ENCODE peak calls at places on chromosomes 7 and 10, in five cellular contexts. D is body of pancreas, B is HCT116, S is hepatocyte, Y is heart left ventricle. G is an unnamed sample. For H3K27me3, the result is how much of the 10 kb centered on the place peaks cover.

GRCh38 chr10:90289037-90289436 is 568.8 kb downstream of the HTR7 start:
- DNase-seq in D (peak), B (no peak), S (no peak), Y (no peak), G (no peak)

GRCh38 chr7:43385309-43385680 is 197.6 kb upstream of the STK17A start:
- DNase-seq in D (no peak), B (no peak), S (no peak), Y (no peak), G (no peak)

GRCh38 chr7:47610506-47611044 is 28.7 kb upstream of the TNS3 start:
- DNase-seq in D (peak), B (no peak), S (peak), Y (no peak), G (no peak)

GRCh38 chr7:16026253-16027020 is 340.0 kb upstream of the MEOX2 start:
- DNase-seq in D (no peak), B (no peak), S (no peak), Y (peak), G (no peak)

GRCh38 chr7:17497549-17498193 is 199.2 kb downstream of the AHR start:
- DNase-seq in D (no peak), B (no peak), S (no peak), Y (no peak), G (peak)

GRCh38 chr7:582931-583330 is 63.3 kb upstream of the PDGFA start:
- DNase-seq in D (no peak), B (no peak), S (no peak), Y (no peak), G (no peak)

GRCh38 chr7:136923111-136923510 is 54.7 kb downstream of the CHRM2 start:
- DNase-seq in D (no peak), B (no peak), S (no peak), Y (no peak), G (no peak)

GRCh38 chr7:145106001-145106400 is 270.1 kb upstream of the TPK1 start:
- DNase-seq in D (no peak), B (no peak), S (peak), Y (no peak), G (no peak)

GRCh38 chr7:117830422-117830954 is 42.8 kb downstream of the CTTNBP2 start:
- DNase-seq in D (peak), B (no peak), S (no peak), Y (no peak), G (no peak)

GRCh38 chr7:109335951-109336350 is 766.3 kb downstream of the DNAJB9 start:
- DNase-seq in D (no peak), B (no peak), S (no peak), Y (no peak), G (no peak)

GRCh38 chr10:90560331-90560730 is 297.5 kb downstream of the HTR7 start:
- DNase-seq in D (no peak), B (no peak), S (no peak), Y (no peak), G (no peak)

GRCh38 chr10:33116293-33116697 is 158.3 kb upstream of the ITGB1 start:
- DNase-seq in D (peak), B (peak), S (peak), Y (no peak), G (peak)

GRCh38 chr7:148963583-148964509 is 64.5 kb downstream of the PDIA4 start:
- DNase-seq in D (no peak), B (no peak), S (no peak), Y (no peak), G (peak)

GRCh38 chr10:24128066-24128751 is 80.7 kb upstream of the KIAA1217 start:
- DNase-seq in D (no peak), B (no peak), S (peak), Y (no peak), G (no peak)

GRCh38 chr7:66418537-66418936 is 210.1 kb upstream of the KCTD7 start:
- DNase-seq in D (no peak), B (no peak), S (no peak), Y (no peak), G (no peak)

GRCh38 chr7:49530481-49530880 is 243.0 kb upstream of the VWC2 start:
- DNase-seq in D (no peak), B (no peak), S (no peak), Y (no peak), G (no peak)

GRCh38 chr7:159042084-159042483 is 102.6 kb downstream of the VIPR2 start:
- DNase-seq in D (no peak), B (no peak), S (no peak), Y (no peak), G (no peak)

GRCh38 chr7:159038066-159038465 is 106.6 kb downstream of the VIPR2 start:
- DNase-seq in D (no peak), B (no peak), S (no peak), Y (no peak), G (no peak)

GRCh38 chr7:159039716-159040115 is 105.0 kb downstream of the VIPR2 start:
- DNase-seq in D (no peak), B (no peak), S (no peak), Y (no peak), G (no peak)

GRCh38 chr7:159040912-159041711 is 103.6 kb downstream of the VIPR2 start:
- DNase-seq in D (no peak), B (no peak), S (no peak), Y (no peak), G (no peak)

DNA sequence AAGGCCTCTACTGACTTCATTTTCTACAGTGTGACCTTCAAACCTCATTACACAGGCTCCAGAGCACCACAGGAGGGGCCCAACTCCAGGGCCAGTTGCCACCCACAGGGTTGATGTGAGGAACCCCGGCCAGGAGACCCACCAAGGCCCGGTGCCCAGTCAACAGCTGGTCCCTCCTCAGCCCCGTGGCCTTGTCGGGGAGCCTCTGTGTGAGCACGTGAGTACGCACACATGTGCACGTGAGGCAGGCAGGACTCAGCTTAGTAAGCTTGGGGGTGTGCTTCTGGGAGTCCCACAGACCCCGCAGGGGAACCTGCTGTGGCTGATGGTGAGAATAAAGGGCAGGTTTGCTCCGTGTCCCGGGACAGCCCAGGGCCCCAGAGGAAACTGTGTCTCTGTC is 104.5 kb downstream of the VIPR2 start:
- DNase-seq in D (no peak), B (no peak), S (no peak), Y (no peak), G (no peak)
- H3K27me3 ChIP-seq in D (under half), B (under half), S (under half), Y (under half), G (under half)

GRCh38 chr10:132970641-132971438 is 28.5 kb upstream of the CFAP46 start:
- DNase-seq in D (no peak), B (no peak), S (no peak), Y (no peak), G (no peak)

GRCh38 chr10:132973903-132974241 is 31.5 kb upstream of the CFAP46 start:
- DNase-seq in D (no peak), B (no peak), S (no peak), Y (no peak), G (no peak)

GRCh38 chr10:132972986-132973902 is 30.9 kb upstream of the CFAP46 start:
- DNase-seq in D (no peak), B (no peak), S (no peak), Y (no peak), G (no peak)

GRCh38 chr10:132971448-132972148 is 29.2 kb upstream of the CFAP46 start:
- DNase-seq in D (no peak), B (no peak), S (no peak), Y (no peak), G (peak)

GRCh38 chr10:132972149-132972985 is 30.0 kb upstream of the CFAP46 start:
- DNase-seq in D (no peak), B (no peak), S (no peak), Y (no peak), G (no peak)
- H3K27me3 ChIP-seq in D (under half), B (under half), S (under half), Y (half or more), G (under half)

GRCh38 chr7:32323687-32324086 is 166.5 kb downstream of the LSM5 start:
- DNase-seq in D (no peak), B (no peak), S (no peak), Y (no peak), G (no peak)
- H3K27me3 ChIP-seq in D (under half), B (half or more), S (under half), Y (under half), G (under half)

GRCh38 chr7:32298403-32299132 is 191.6 kb downstream of the LSM5 start:
- DNase-seq in D (no peak), B (no peak), S (peak), Y (no peak), G (peak)
- H3K27me3 ChIP-seq in D (under half), B (under half), S (half or more), Y (under half), G (half or more)

DNA sequence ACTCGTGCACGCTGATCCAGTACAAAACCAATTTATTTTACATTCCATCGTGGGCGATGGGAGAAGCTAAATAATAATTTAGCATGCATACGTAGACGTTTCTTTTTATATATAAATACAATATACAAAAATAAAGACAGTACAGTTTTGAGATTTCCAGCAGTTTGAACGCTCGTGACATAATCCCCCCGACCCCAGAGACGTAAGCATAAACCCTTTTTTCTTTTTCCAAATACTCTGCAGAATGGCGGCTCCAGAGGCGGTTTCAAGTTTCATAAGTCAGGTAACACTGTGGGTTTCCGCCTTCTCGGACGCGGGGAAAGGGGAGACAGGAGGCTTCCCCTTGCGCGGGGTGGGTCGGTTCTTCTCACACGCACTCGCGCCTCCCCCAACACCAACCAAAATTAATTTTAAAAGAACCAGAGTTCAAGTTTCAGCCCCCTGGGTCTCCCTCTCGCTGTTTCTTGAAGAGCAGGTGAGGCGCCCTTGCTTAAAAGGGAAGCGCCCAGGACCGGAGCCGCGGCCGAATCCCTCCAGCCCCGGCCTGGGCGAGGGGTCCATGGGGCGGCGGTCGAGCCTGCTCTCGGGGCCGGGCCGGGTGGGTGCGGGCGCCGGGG is 5.5 kb downstream of the MNX1 start:
- DNase-seq in D (no peak), B (no peak), S (no peak), Y (no peak), G (peak)
- H3K27me3 ChIP-seq in D (under half), B (under half), S (half or more), Y (half or more), G (half or more)

DNA sequence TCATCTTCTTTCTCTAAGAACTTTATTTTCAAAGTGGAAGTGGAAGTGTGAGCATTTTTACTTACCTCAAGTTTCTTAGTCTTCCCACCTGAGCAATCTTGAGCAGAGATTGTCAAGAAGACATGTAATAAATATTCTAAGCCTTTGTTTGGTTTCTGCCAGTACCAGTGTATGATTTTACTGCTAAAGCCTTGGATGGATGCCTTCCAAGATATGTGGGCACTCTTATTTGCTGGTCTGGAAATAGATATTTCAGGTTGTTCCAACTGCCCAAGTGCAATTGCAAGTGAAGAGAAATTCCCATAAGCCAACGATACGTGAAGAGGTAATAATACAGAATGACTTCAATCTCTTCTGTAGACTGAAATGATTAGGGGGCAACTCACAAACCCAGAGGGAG is 18.2 kb upstream of the TARP start:
- DNase-seq in D (no peak), B (no peak), S (no peak), Y (no peak), G (no peak)
- H3K27me3 ChIP-seq in D (under half), B (under half), S (under half), Y (under half), G (under half)

DNA sequence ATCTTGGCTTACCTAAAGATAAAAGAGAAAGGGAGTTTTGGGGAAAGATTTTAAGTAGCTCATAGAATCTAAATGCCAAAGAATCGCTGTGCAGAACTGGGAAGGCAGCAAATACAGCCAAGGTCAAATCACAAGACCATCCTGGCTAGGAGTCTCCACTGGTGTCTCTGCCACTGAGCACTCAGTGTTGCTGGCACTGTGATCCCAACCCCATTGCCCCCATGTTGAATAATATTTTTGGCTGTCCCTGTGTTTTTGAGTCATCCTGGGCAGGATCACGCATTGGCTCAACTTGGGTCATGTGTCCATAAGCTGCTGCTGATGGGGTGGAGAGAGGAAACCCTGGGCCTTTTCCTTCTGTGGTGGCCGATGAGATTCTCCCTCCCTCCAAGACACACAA is 21.2 kb downstream of the TLX1 start:
- DNase-seq in D (no peak), B (no peak), S (no peak), Y (no peak), G (no peak)
- H3K27me3 ChIP-seq in D (under half), B (under half), S (half or more), Y (half or more), G (half or more)

GRCh38 chr7:91537260-91538152 is 273.3 kb downstream of the FZD1 start:
- DNase-seq in D (no peak), B (no peak), S (no peak), Y (no peak), G (peak)
- H3K27me3 ChIP-seq in D (under half), B (under half), S (under half), Y (under half), G (under half)

GRCh38 chr10:6581750-6582697 is 1.9 kb upstream of the PRKCQ start:
- DNase-seq in D (no peak), B (no peak), S (no peak), Y (no peak), G (peak)
- H3K27me3 ChIP-seq in D (under half), B (under half), S (under half), Y (half or more), G (under half)

G was measured in GM23338.